ENCODE peak calls at places on chromosomes 7 and 10, in six cellular contexts. One of them, this sample, is unnamed. For H3F3A, the result is how much of the 10 kb centered on the place peaks cover.

GRCh38 chr7:51789494-51789893 is 472.9 kb upstream of the COBL start:
- DNase-seq in GM23338: peak
- DNase-seq in SK-N-SH: peak
- DNase-seq in neural progenitor cell: peak
- DNase-seq in PC-9: no peak
- DNase-seq in PC-3: no peak
- DNase-seq in this sample: peak

GRCh38 chr10:100999742-101000601 is at the start of gene LZTS2:
- DNase-seq in PC-3: no peak
- DNase-seq in PC-9: no peak
- DNase-seq in SK-N-SH: peak
- DNase-seq in GM23338: peak
- DNase-seq in neural progenitor cell: peak
- DNase-seq in this sample: peak

GRCh38 chr10:46550795-46551700 is 5.4 kb downstream of the GPRIN2 start:
- DNase-seq in GM23338: no peak
- DNase-seq in neural progenitor cell: no peak
- DNase-seq in PC-3: no peak
- DNase-seq in SK-N-SH: no peak
- DNase-seq in PC-9: no peak
- DNase-seq in this sample: no peak

GRCh38 chr7:74587435-74588126 is 69.9 kb upstream of the GTF2I start:
- DNase-seq in neural progenitor cell: peak
- DNase-seq in PC-9: peak
- DNase-seq in PC-3: peak
- DNase-seq in GM23338: peak
- DNase-seq in SK-N-SH: peak
- DNase-seq in this sample: no peak

GRCh38 chr7:26681819-26682418 is 182.5 kb downstream of the SKAP2 start:
- DNase-seq in neural progenitor cell: no peak
- DNase-seq in PC-3: peak
- DNase-seq in SK-N-SH: peak
- DNase-seq in PC-9: no peak
- DNase-seq in GM23338: peak
- DNase-seq in this sample: peak

GRCh38 chr7:137591444-137591843 is 247.9 kb upstream of the PTN start:
- DNase-seq in PC-3: peak
- DNase-seq in neural progenitor cell: peak
- DNase-seq in PC-9: no peak
- DNase-seq in GM23338: peak
- DNase-seq in SK-N-SH: no peak
- DNase-seq in this sample: peak

GRCh38 chr10:127878474-127879055 is 14.2 kb downstream of the CLRN3 start:
- DNase-seq in GM23338: no peak
- DNase-seq in SK-N-SH: no peak
- DNase-seq in PC-3: no peak
- DNase-seq in neural progenitor cell: no peak
- DNase-seq in PC-9: no peak
- DNase-seq in this sample: no peak

GRCh38 chr7:105567024-105567423 is 14.3 kb downstream of the EFCAB10 start:
- DNase-seq in SK-N-SH: no peak
- DNase-seq in PC-3: no peak
- DNase-seq in GM23338: no peak
- DNase-seq in neural progenitor cell: no peak
- DNase-seq in PC-9: no peak
- DNase-seq in this sample: no peak

GRCh38 chr7:36037121-36037662 is 115.9 kb upstream of the EEPD1 start:
- DNase-seq in PC-3: peak
- DNase-seq in GM23338: peak
- DNase-seq in SK-N-SH: peak
- DNase-seq in PC-9: peak
- DNase-seq in neural progenitor cell: no peak
- DNase-seq in this sample: no peak

GRCh38 chr10:124418726-124419501 is at the start of gene OAT:
- DNase-seq in neural progenitor cell: peak
- DNase-seq in PC-9: peak
- DNase-seq in SK-N-SH: peak
- DNase-seq in PC-3: peak
- DNase-seq in GM23338: peak
- DNase-seq in this sample: peak

GRCh38 chr7:36299882-36300341 is 89.8 kb upstream of the ANLN start:
- DNase-seq in GM23338: no peak
- DNase-seq in PC-9: no peak
- DNase-seq in neural progenitor cell: no peak
- DNase-seq in SK-N-SH: no peak
- DNase-seq in PC-3: no peak
- DNase-seq in this sample: no peak

GRCh38 chr10:51176976-51177690 is 102.8 kb downstream of the PRKG1 start:
- DNase-seq in SK-N-SH: no peak
- DNase-seq in GM23338: no peak
- DNase-seq in neural progenitor cell: no peak
- DNase-seq in PC-9: no peak
- DNase-seq in PC-3: peak
- DNase-seq in this sample: no peak

GRCh38 chr7:1512781-1513656 is 8.8 kb upstream of the INTS1 start:
- DNase-seq in neural progenitor cell: no peak
- DNase-seq in SK-N-SH: no peak
- DNase-seq in PC-3: peak
- DNase-seq in PC-9: peak
- DNase-seq in GM23338: no peak
- DNase-seq in this sample: peak

GRCh38 chr10:86798636-86799035 is 42.2 kb downstream of the BMPR1A start:
- DNase-seq in PC-3: no peak
- DNase-seq in neural progenitor cell: no peak
- DNase-seq in SK-N-SH: no peak
- DNase-seq in GM23338: no peak
- DNase-seq in PC-9: no peak
- DNase-seq in this sample: peak

GRCh38 chr7:22049848-22050247 is 104.1 kb upstream of the CDCA7L start:
- DNase-seq in neural progenitor cell: no peak
- DNase-seq in GM23338: no peak
- DNase-seq in PC-9: no peak
- DNase-seq in SK-N-SH: no peak
- DNase-seq in PC-3: no peak
- DNase-seq in this sample: no peak

GRCh38 chr10:31929260-31929985 is 792 bp upstream of the ARHGAP12 start:
- DNase-seq in PC-9: peak
- DNase-seq in neural progenitor cell: peak
- DNase-seq in SK-N-SH: no peak
- DNase-seq in GM23338: peak
- DNase-seq in PC-3: peak
- DNase-seq in this sample: peak

GRCh38 chr7:74134117-74134539 is 40.0 kb upstream of the EIF4H start:
- DNase-seq in PC-3: no peak
- DNase-seq in PC-9: no peak
- DNase-seq in neural progenitor cell: no peak
- DNase-seq in SK-N-SH: no peak
- DNase-seq in GM23338: no peak
- DNase-seq in this sample: no peak

GRCh38 chr10:82813856-82814255 is 938.9 kb downstream of the NRG3 start:
- DNase-seq in PC-3: no peak
- DNase-seq in SK-N-SH: no peak
- DNase-seq in PC-9: no peak
- DNase-seq in neural progenitor cell: no peak
- DNase-seq in GM23338: no peak
- DNase-seq in this sample: no peak

GRCh38 chr7:233456-234035 is 41.2 kb downstream of the FAM20C start:
- DNase-seq in SK-N-SH: no peak
- DNase-seq in PC-3: no peak
- DNase-seq in neural progenitor cell: no peak
- DNase-seq in GM23338: no peak
- DNase-seq in PC-9: no peak
- DNase-seq in this sample: no peak

GRCh38 chr7:134343136-134343535 is 26.4 kb upstream of the SLC35B4 start:
- DNase-seq in PC-9: no peak
- DNase-seq in neural progenitor cell: no peak
- DNase-seq in SK-N-SH: no peak
- DNase-seq in PC-3: no peak
- DNase-seq in GM23338: no peak
- DNase-seq in this sample: no peak

GRCh38 chr10:121500591-121501341 is 97.5 kb downstream of the FGFR2 start:
- DNase-seq in PC-3: no peak
- DNase-seq in PC-9: no peak
- DNase-seq in SK-N-SH: no peak
- DNase-seq in neural progenitor cell: no peak
- DNase-seq in GM23338: no peak
- DNase-seq in this sample: no peak

GRCh38 chr7:80098795-80099194 is 35.8 kb upstream of the GNAI1 start:
- DNase-seq in GM23338: peak
- DNase-seq in SK-N-SH: peak
- DNase-seq in PC-3: no peak
- DNase-seq in neural progenitor cell: peak
- DNase-seq in PC-9: no peak
- DNase-seq in this sample: no peak

GRCh38 chr7:39186131-39186530 is 208.4 kb downstream of the POU6F2 start:
- DNase-seq in GM23338: no peak
- DNase-seq in PC-9: no peak
- DNase-seq in SK-N-SH: no peak
- DNase-seq in PC-3: no peak
- DNase-seq in neural progenitor cell: no peak
- DNase-seq in this sample: no peak

GRCh38 chr10:95414016-95414830 is 123.4 kb upstream of the PDLIM1 start:
- DNase-seq in neural progenitor cell: no peak
- DNase-seq in PC-3: no peak
- DNase-seq in GM23338: no peak
- DNase-seq in SK-N-SH: no peak
- DNase-seq in PC-9: no peak
- DNase-seq in this sample: no peak

GRCh38 chr10:70477661-70478162 is 855 bp upstream of the PALD1 start:
- DNase-seq in PC-3: peak
- DNase-seq in neural progenitor cell: peak
- DNase-seq in PC-9: peak
- DNase-seq in GM23338: peak
- DNase-seq in SK-N-SH: peak
- DNase-seq in this sample: peak

GRCh38 chr7:33981686-33982424 is 76.5 kb downstream of the BMPER start:
- DNase-seq in neural progenitor cell: no peak
- DNase-seq in GM23338: no peak
- DNase-seq in PC-3: no peak
- DNase-seq in PC-9: no peak
- DNase-seq in SK-N-SH: no peak
- DNase-seq in this sample: no peak
- H3F3A ChIP-seq in neural progenitor cell: under half
- H3F3A ChIP-seq in GM23338: under half
- H3F3A ChIP-seq in PC-3: under half
- H3F3A ChIP-seq in PC-9: under half
- H3F3A ChIP-seq in SK-N-SH: half or more
- H3F3A ChIP-seq in this sample: under half

GRCh38 chr7:101972627-101973026 is 155.2 kb downstream of the CUX1 start:
- DNase-seq in SK-N-SH: no peak
- DNase-seq in PC-3: no peak
- DNase-seq in neural progenitor cell: no peak
- DNase-seq in GM23338: no peak
- DNase-seq in PC-9: no peak
- DNase-seq in this sample: no peak
- H3F3A ChIP-seq in SK-N-SH: under half
- H3F3A ChIP-seq in PC-3: under half
- H3F3A ChIP-seq in neural progenitor cell: under half
- H3F3A ChIP-seq in GM23338: under half
- H3F3A ChIP-seq in PC-9: under half
- H3F3A ChIP-seq in this sample: under half

GRCh38 chr7:101137651-101138148 is 10.8 kb downstream of the SERPINE1 start:
- DNase-seq in PC-9: no peak
- DNase-seq in PC-3: no peak
- DNase-seq in GM23338: no peak
- DNase-seq in SK-N-SH: no peak
- DNase-seq in neural progenitor cell: no peak
- DNase-seq in this sample: no peak

GRCh38 chr7:101134399-101134980 is 7.6 kb downstream of the SERPINE1 start:
- DNase-seq in SK-N-SH: no peak
- DNase-seq in PC-3: peak
- DNase-seq in PC-9: no peak
- DNase-seq in GM23338: no peak
- DNase-seq in neural progenitor cell: peak
- DNase-seq in this sample: no peak

GRCh38 chr7:101140339-101140699 is 13.4 kb downstream of the SERPINE1 start:
- DNase-seq in GM23338: peak
- DNase-seq in PC-9: no peak
- DNase-seq in SK-N-SH: no peak
- DNase-seq in PC-3: peak
- DNase-seq in neural progenitor cell: no peak
- DNase-seq in this sample: no peak

GRCh38 chr7:101140746-101141382 is 13.4 kb upstream of the AP1S1 start:
- DNase-seq in PC-9: peak
- DNase-seq in PC-3: peak
- DNase-seq in GM23338: no peak
- DNase-seq in neural progenitor cell: no peak
- DNase-seq in SK-N-SH: no peak
- DNase-seq in this sample: no peak

GRCh38 chr7:101138149-101138870 is 11.4 kb downstream of the SERPINE1 start:
- DNase-seq in neural progenitor cell: peak
- DNase-seq in PC-9: peak
- DNase-seq in PC-3: peak
- DNase-seq in SK-N-SH: peak
- DNase-seq in GM23338: peak
- DNase-seq in this sample: peak
- H3F3A ChIP-seq in neural progenitor cell: under half
- H3F3A ChIP-seq in PC-9: under half
- H3F3A ChIP-seq in PC-3: under half
- H3F3A ChIP-seq in SK-N-SH: half or more
- H3F3A ChIP-seq in GM23338: under half
- H3F3A ChIP-seq in this sample: under half

DNA sequence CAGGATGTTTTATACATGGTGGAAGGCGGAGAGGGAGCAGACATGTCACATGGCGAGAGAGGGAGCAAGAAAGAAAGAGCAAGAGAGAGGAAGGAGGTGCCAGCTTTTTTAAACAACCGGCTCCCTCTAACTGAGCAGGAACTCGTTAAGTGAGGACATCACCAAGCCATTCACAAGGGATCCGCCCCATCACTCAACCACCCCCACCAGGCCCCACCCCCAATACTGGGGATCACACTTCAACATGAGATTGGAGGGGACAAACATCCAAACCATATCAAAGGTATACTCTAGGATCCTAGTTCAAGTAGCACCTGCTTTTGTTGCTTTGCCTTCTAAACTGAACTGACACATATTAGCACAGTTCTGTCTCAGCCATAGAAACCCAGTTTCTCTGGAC is 141.9 kb upstream of the KLF14 start:
- DNase-seq in SK-N-SH: no peak
- DNase-seq in GM23338: peak
- DNase-seq in PC-3: no peak
- DNase-seq in PC-9: no peak
- DNase-seq in neural progenitor cell: no peak
- DNase-seq in this sample: no peak
- H3F3A ChIP-seq in SK-N-SH: half or more
- H3F3A ChIP-seq in GM23338: under half
- H3F3A ChIP-seq in PC-3: under half
- H3F3A ChIP-seq in PC-9: half or more
- H3F3A ChIP-seq in neural progenitor cell: under half
- H3F3A ChIP-seq in this sample: under half

GRCh38 chr7:41275255-41275654 is 427.6 kb downstream of the INHBA start:
- DNase-seq in SK-N-SH: no peak
- DNase-seq in neural progenitor cell: peak
- DNase-seq in PC-9: no peak
- DNase-seq in PC-3: no peak
- DNase-seq in GM23338: no peak
- DNase-seq in this sample: no peak

GRCh38 chr7:41280491-41280890 is 422.4 kb downstream of the INHBA start:
- DNase-seq in SK-N-SH: no peak
- DNase-seq in PC-9: no peak
- DNase-seq in GM23338: no peak
- DNase-seq in neural progenitor cell: no peak
- DNase-seq in PC-3: no peak
- DNase-seq in this sample: no peak
- H3F3A ChIP-seq in SK-N-SH: under half
- H3F3A ChIP-seq in PC-9: under half
- H3F3A ChIP-seq in GM23338: under half
- H3F3A ChIP-seq in neural progenitor cell: under half
- H3F3A ChIP-seq in PC-3: under half
- H3F3A ChIP-seq in this sample: under half